ENCODE peak calls at places on chromosomes 6 and 20, in five cellular contexts. U, O, S, T and G are unnamed samples.
A peak's percentile ranks its signal among the peaks of the same experiment; 100 is the strongest.

GRCh38 chr6:25769983-25770382 is 15.4 kb downstream of the SLC17A4 start:
- DNase-seq in U (no peak), O (no peak), S (no peak), T (peak; percentile 1), G (peak; percentile 69)

GRCh38 chr20:44582321-44583025 is at the start of gene PKIG:
- DNase-seq in U (no peak), O (peak; percentile 85), S (no peak), T (peak; percentile 89), G (no peak)

GRCh38 chr6:3318226-3318625 is 59.5 kb downstream of the PSMG4 start:
- DNase-seq in U (no peak), O (no peak), S (no peak), T (no peak), G (no peak)

GRCh38 chr20:21099653-21100589 is 6.2 kb downstream of the LINC00237 start:
- DNase-seq in U (no peak), O (no peak), S (no peak), T (no peak), G (no peak)

GRCh38 chr20:43941476-43942212 is 27.0 kb downstream of the TOX2 start:
- DNase-seq in U (no peak), O (no peak), S (peak; percentile 65), T (peak; percentile 31), G (peak; percentile 56)

GRCh38 chr6:24274441-24275083 is 83.3 kb downstream of the DCDC2 start:
- DNase-seq in U (no peak), O (no peak), S (no peak), T (peak; percentile 4), G (no peak)

GRCh38 chr20:34824861-34825529 is 456 bp downstream of the NCOA6 start:
- DNase-seq in U (peak; percentile 2), O (peak; percentile 54), S (peak; percentile 40), T (peak; percentile 40), G (peak; percentile 62)

GRCh38 chr6:16432075-16433032 is 194.0 kb downstream of the GMPR start:
- DNase-seq in U (no peak), O (peak; percentile 22), S (no peak), T (peak; percentile 69), G (no peak)

GRCh38 chr20:10984294-10984693 is 310.5 kb upstream of the JAG1 start:
- DNase-seq in U (no peak), O (no peak), S (no peak), T (no peak), G (no peak)

GRCh38 chr6:161393839-161394364 is 120.0 kb upstream of the AGPAT4 start:
- DNase-seq in U (peak; percentile 75), O (peak; percentile 69), S (peak; percentile 67), T (peak; percentile 90), G (peak; percentile 59)

GRCh38 chr6:16333580-16333979 is 95.2 kb downstream of the GMPR start:
- DNase-seq in U (no peak), O (no peak), S (no peak), T (peak; percentile 88), G (peak; percentile 23)

GRCh38 chr6:72619883-72620696 is 1.8 kb upstream of the KCNQ5 start:
- DNase-seq in U (no peak), O (no peak), S (no peak), T (peak; percentile 59), G (no peak)

GRCh38 chr6:5422321-5422915 is 161.1 kb downstream of the FARS2 start:
- DNase-seq in U (peak; percentile 7), O (no peak), S (no peak), T (peak; percentile 33), G (no peak)
- TF ChIP-seq CTCF in U (peak; percentile 54), O (peak; percentile 36), S (peak; percentile 43), T (peak; percentile 57), G (peak; percentile 46)

DNA sequence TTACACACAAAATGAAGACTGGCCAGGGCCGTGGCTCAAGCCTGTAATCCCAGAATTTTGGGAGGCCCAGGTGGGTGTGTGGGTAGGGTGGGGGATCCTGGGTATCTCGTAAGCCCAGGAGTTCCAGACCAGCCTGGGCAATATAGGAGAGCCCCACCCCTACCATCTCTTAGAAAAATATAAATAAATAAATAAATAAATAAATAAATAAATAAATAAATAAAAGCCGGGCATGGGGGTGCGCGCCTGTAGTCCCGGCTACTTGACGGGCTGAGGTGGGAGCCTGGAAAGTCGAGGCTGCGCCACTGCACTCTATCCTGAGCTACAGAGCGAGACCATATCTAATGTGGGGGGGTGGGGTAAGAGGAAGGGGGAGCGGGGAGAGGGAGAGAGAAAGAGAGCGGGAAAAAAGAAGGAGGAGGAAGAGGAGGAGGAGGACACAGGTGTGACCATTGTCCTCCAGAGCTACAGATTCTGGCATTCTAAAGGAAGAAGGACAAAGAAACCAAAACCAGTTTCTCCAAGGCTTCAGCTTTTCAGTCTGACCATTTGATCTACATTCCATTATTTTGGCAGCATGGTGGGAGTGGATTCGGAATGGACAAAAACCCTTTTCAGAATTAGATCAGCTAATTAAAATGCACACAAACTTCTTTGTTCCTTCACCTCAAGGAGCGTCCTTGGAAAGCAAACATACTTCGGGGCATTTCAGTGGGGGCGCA is 616 bp upstream of the C6orf141 start:
- DNase-seq in U (no peak), O (no peak), S (no peak), T (no peak), G (no peak)
- H3K9me3 ChIP-seq in U (no peaks in the 10 kb centered on the region), O (no peaks in the 10 kb centered on the region), S (no peaks in the 10 kb centered on the region), T (no peaks in the 10 kb centered on the region), G (no peaks in the 10 kb centered on the region)

DNA sequence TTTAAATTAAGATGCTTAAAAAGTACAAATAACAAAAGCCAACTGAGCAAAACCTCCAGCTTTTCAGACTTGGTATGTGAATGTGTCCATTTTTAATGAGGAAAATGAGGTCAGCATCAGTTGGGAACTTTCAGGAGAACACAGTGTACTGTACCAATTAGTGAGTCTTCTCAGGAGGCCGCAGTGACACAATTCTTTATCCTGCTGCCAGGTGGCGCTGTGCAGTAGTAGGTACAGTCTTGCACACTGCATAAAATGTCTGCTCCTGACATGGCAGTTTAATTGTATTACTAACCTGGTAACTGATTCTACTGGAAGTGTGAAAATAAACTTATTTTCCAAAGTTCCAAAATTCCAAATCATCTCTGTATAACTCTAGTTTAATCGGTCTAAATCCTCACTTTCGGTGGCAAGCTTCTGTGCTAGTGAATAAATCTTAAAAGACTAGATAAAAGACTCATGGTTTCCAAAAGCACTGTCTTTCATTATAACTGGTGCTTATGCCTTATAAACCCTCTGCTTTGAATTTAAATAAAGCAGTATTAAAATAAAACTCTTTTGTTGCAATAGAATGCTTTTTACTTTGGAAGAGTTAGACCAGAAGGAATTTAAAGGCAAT is 214.8 kb upstream of the MMS22L start:
- DNase-seq in U (peak; percentile 49), O (peak; percentile 39), S (peak; percentile 3), T (peak; percentile 65), G (peak; percentile 54)
- TF ChIP-seq CTCF in U (peak; percentile 94), O (peak; percentile 79), S (peak; percentile 61), T (peak; percentile 88), G (peak; percentile 93)

GRCh38 chr6:57327311-57327710 is 9.9 kb downstream of the PRIM2 start:
- DNase-seq in U (no peak), O (no peak), S (no peak), T (no peak), G (no peak)
- H3K9me3 ChIP-seq in U (peaks cover 5% of the 10 kb centered on the region), O (peaks cover 38% of the 10 kb centered on the region), S (peaks cover 3% of the 10 kb centered on the region), T (no peaks in the 10 kb centered on the region), G (peaks cover 19% of the 10 kb centered on the region)